ENCODE peak calls at places on chromosome 1, in six cellular contexts. M is tibial nerve, A is neural progenitor cell, K is pancreas, R is choroid plexus epithelial cell, S is heart left ventricle. F is an unnamed sample.

GRCh38 chr1:89974211-89974610 is 20.7 kb upstream of the ZNF326 start:
- DNase-seq in A (no peak), K (no peak), R (no peak), S (no peak), M (no peak), F (no peak)

GRCh38 chr1:62508187-62508758 is 71.4 kb downstream of the USP1 start:
- DNase-seq in A (peak; percentile 17), K (no peak), R (peak; percentile 80), S (no peak), M (peak; percentile 56), F (peak; percentile 73)

GRCh38 chr1:49050041-49050440 is 273.4 kb upstream of the BEND5 start:
- DNase-seq in R (no peak), A (no peak), M (no peak), S (no peak), K (no peak), F (no peak)

GRCh38 chr1:17829579-17829978 is 74.4 kb downstream of the ACTL8 start:
- DNase-seq in S (peak; percentile 75), M (no peak), A (no peak), K (no peak), R (no peak), F (no peak)

GRCh38 chr1:64038965-64039926 is 164.2 kb upstream of the UBE2U start:
- DNase-seq in M (peak; percentile 79), K (no peak), R (peak; percentile 100), S (no peak), A (peak; percentile 31), F (peak; percentile 100)

GRCh38 chr1:231357831-231358354 is 19.8 kb downstream of the SPRTN start:
- DNase-seq in A (peak; percentile 73), R (peak; percentile 81), M (peak; percentile 36), S (no peak), K (no peak), F (peak; percentile 83)

GRCh38 chr1:183995322-183996035 is 42.0 kb downstream of the COLGALT2 start:
- DNase-seq in R (peak; percentile 32), M (no peak), A (peak; percentile 13), K (no peak), S (peak; percentile 69), F (peak; percentile 32)

GRCh38 chr1:17239420-17239819 is 9.5 kb upstream of the PADI3 start:
- DNase-seq in M (peak; percentile 18), A (peak; percentile 93), R (peak; percentile 98), K (no peak), S (no peak), F (peak; percentile 96)

GRCh38 chr1:11291049-11291448 is 18.1 kb downstream of the UBIAD1 start:
- DNase-seq in M (no peak), A (no peak), R (no peak), K (no peak), S (no peak), F (no peak)

GRCh38 chr1:11298390-11299224 is 25.6 kb downstream of the UBIAD1 start:
- DNase-seq in K (no peak), M (no peak), R (no peak), A (no peak), S (no peak), F (no peak)

GRCh38 chr1:11295905-11296304 is 22.9 kb downstream of the UBIAD1 start:
- DNase-seq in K (no peak), R (no peak), A (no peak), S (no peak), M (no peak), F (no peak)

GRCh38 chr1:11294951-11295350 is 22.0 kb downstream of the UBIAD1 start:
- DNase-seq in A (no peak), K (no peak), M (no peak), R (no peak), S (no peak), F (no peak)

DNA sequence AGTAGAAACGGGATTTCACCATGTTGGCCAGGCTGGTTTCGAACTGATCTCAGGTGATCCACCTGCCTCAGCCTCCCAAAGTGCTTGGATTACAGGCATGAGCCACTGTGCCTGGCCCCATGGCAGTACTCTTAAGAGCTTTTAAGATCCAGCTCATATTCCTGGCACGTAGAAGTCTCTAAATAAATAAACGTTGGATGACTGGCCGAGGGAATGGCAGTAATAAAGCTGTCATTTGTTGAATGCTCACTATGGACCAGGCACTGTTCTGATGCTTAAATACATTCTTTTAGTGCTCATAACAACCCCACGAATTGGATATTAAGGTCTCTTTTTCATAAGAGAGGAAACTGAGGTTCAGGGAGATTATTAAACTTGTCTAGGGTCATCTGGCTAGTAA is 20.9 kb downstream of the UBIAD1 start:
- DNase-seq in R (no peak), A (no peak), S (no peak), K (no peak), M (no peak), F (no peak)
- TF ChIP-seq CTCF in R (no peak), A (no peak), S (no peak), K (no peak), M (no peak), F (no peak)

GRCh38 chr1:228151170-228151513 is 1.4 kb downstream of the GJC2 start:
- DNase-seq in R (no peak), K (peak; percentile 50), M (no peak), A (no peak), S (no peak), F (no peak)
- H3K4me3 ChIP-seq in R (no peak overlapping the region), K (no peak overlapping the region), M (peak overlapping the region; percentile 14), A (no peak overlapping the region), S (no peak overlapping the region), F (no peak overlapping the region)

GRCh38 chr1:36731226-36732037 is 248.7 kb upstream of the CSF3R start:
- DNase-seq in A (no peak), K (no peak), R (no peak), M (no peak), S (no peak), F (no peak)
- TF ChIP-seq CTCF in A (peak; percentile 21), K (no peak), R (no peak), M (no peak), S (no peak), F (no peak)

GRCh38 chr1:28176492-28177470 is at the start of gene PTAFR:
- DNase-seq in S (peak; percentile 73), K (no peak), A (no peak), R (no peak), M (no peak), F (no peak)
- H3K4me3 ChIP-seq in S (peak within 1 kb of the TSS; percentile 17), K (peak within 1 kb of the TSS; percentile 28), A (no peak within 1 kb of the TSS), R (no peak within 1 kb of the TSS), M (peak within 1 kb of the TSS; percentile 3), F (no peak within 1 kb of the TSS)

DNA sequence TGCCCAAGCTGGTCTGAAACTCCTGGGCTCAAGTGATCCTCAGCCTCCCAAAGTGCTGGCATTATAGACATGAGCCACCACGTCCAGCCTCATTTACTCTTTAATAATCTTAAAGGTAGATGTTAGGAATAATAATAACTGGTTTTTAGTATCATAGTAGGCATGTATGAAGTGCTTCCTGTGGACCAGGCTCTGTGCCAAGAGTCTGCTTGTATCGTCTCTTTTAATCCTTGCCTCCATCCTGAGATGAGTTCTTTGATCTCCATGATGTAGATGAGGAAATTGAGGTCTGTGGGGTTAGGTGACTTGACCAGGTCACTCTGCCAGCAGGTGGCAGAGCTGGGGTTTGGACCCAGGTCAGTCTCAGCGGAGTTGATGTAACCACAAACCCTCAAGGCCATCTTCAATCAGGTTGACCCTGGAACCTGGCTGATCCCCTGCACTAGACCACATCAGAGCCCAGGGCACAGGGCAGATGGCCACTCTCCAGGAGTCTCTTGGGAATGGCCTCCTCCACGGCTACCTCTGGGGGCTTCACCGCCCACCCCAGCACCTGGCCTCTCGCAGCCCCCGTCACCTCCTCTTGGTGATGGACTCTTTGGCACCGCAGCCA is 11.3 kb downstream of the EFHD2 start:
- DNase-seq in R (no peak), A (no peak), K (peak; percentile 64), M (no peak), S (no peak), F (no peak)
- TF ChIP-seq CTCF in R (no peak), A (no peak), K (no peak), M (no peak), S (no peak), F (no peak)

GRCh38 chr1:40372658-40373322 is 737 bp upstream of the SMAP2 start:
- DNase-seq in A (no peak), R (no peak), S (no peak), K (no peak), M (no peak), F (no peak)
- H3K4me3 ChIP-seq in A (peak overlapping the region; percentile 81), R (no peak overlapping the region), S (peak overlapping the region; percentile 96), K (peak overlapping the region; percentile 100), M (peak overlapping the region; percentile 100), F (peak overlapping the region; percentile 32)